ENCODE peak calls at places on chromosomes 1 and 21, in eight cellular contexts. V is cardiac muscle cell; O is brain microvascular endothelial cell; A is naive thymus-derived CD4-positive, alpha-beta T cell; Z is aorta; Y is tibial nerve; N is CD8-positive, alpha-beta T cell; U is epithelial cell of prostate. I is an unnamed sample.
A peak's percentile ranks its signal among the peaks of the same experiment; 100 is the strongest.

GRCh38 chr1:169105434-169106094 is 926 bp upstream of the ATP1B1 start:
- DNase-seq in A (no peak), Y (no peak), O (no peak), V (no peak), N (peak; percentile 27), Z (peak; percentile 82), U (no peak), I (peak; percentile 83)

GRCh38 chr1:197683895-197684553 is 91.3 kb downstream of the DENND1B start:
- DNase-seq in Z (no peak), O (no peak), U (no peak), Y (no peak), N (no peak), V (no peak), A (no peak), I (no peak)

GRCh38 chr1:39969531-39970270 is 14.8 kb downstream of the MFSD2A start:
- DNase-seq in Z (no peak), O (no peak), Y (no peak), A (no peak), V (no peak), N (no peak), U (no peak), I (no peak)

GRCh38 chr1:153490272-153491051 is 30.0 kb upstream of the S100A7 start:
- DNase-seq in U (peak; percentile 92), A (peak; percentile 41), O (peak; percentile 83), Z (peak; percentile 87), Y (peak; percentile 92), V (peak; percentile 94), N (no peak), I (no peak)

GRCh38 chr1:20753589-20753988 is 21.1 kb upstream of the SH2D5 start:
- DNase-seq in Y (no peak), U (no peak), A (no peak), N (no peak), V (no peak), O (no peak), Z (no peak), I (no peak)

GRCh38 chr1:31306278-31306677 is 9.4 kb downstream of the ZCCHC17 start:
- DNase-seq in A (no peak), N (no peak), V (peak; percentile 90), O (peak; percentile 90), U (peak; percentile 53), Y (no peak), Z (no peak), I (no peak)

GRCh38 chr1:228552596-228553176 is 65.5 kb downstream of the RNF187 start:
- DNase-seq in U (no peak), A (no peak), Z (no peak), Y (no peak), O (no peak), V (no peak), N (no peak), I (no peak)

GRCh38 chr1:227532019-227532619 is 31.2 kb upstream of the ZNF678 start:
- DNase-seq in U (no peak), N (no peak), Y (no peak), A (no peak), Z (peak; percentile 43), V (no peak), O (no peak), I (no peak)

GRCh38 chr1:67041836-67042503 is 12.0 kb downstream of the SLC35D1 start:
- DNase-seq in Y (no peak), O (no peak), A (no peak), V (no peak), Z (no peak), U (no peak), N (no peak), I (no peak)

GRCh38 chr1:232769718-232770117 is 35.5 kb upstream of the MAP10 start:
- DNase-seq in U (no peak), Z (no peak), Y (no peak), A (no peak), O (no peak), V (no peak), N (no peak), I (no peak)

GRCh38 chr1:163928080-163928479 is 606.3 kb downstream of the NUF2 start:
- DNase-seq in N (no peak), O (no peak), U (no peak), Z (no peak), A (no peak), V (no peak), Y (no peak), I (no peak)

GRCh38 chr1:186420923-186421322 is 40.0 kb downstream of the PDC start:
- DNase-seq in O (no peak), U (no peak), A (no peak), Z (no peak), Y (no peak), N (no peak), V (no peak), I (no peak)

GRCh38 chr1:186420311-186420710 is 40.6 kb downstream of the PDC start:
- DNase-seq in V (no peak), O (no peak), Y (no peak), Z (no peak), N (no peak), U (no peak), A (no peak), I (no peak)

GRCh38 chr1:186421446-186421845 is 39.5 kb downstream of the PDC start:
- DNase-seq in N (no peak), Y (no peak), V (no peak), A (no peak), Z (no peak), O (no peak), U (no peak), I (no peak)

GRCh38 chr1:186426118-186426517 is 34.8 kb downstream of the PDC start:
- DNase-seq in O (no peak), Y (no peak), U (no peak), N (no peak), A (no peak), Z (no peak), V (no peak), I (no peak)

GRCh38 chr1:186424539-186424938 is 36.4 kb downstream of the PDC start:
- DNase-seq in Z (no peak), V (peak; percentile 72), Y (no peak), N (no peak), A (no peak), O (peak; percentile 48), U (no peak), I (no peak)
- H3K27ac ChIP-seq in Z (no peak overlapping the region), V (no peak overlapping the region), Y (no peak overlapping the region), N (no peak overlapping the region), A (no peak overlapping the region), O (no peak overlapping the region), U (no peak overlapping the region), I (no peak overlapping the region)

GRCh38 chr21:42685954-42686500 is 32.6 kb downstream of the PDE9A start:
- DNase-seq in V (no peak), A (no peak), Y (no peak), U (no peak), O (no peak), N (no peak), Z (no peak), I (no peak)

GRCh38 chr21:42682661-42683060 is 29.2 kb downstream of the PDE9A start:
- DNase-seq in O (no peak), Y (no peak), U (no peak), N (no peak), V (no peak), Z (no peak), A (no peak), I (no peak)

GRCh38 chr21:42683371-42684108 is 30.1 kb downstream of the PDE9A start:
- DNase-seq in N (peak; percentile 62), O (no peak), Y (no peak), Z (no peak), V (no peak), A (no peak), U (no peak), I (no peak)

GRCh38 chr21:42684109-42684916 is 30.9 kb downstream of the PDE9A start:
- DNase-seq in N (peak; percentile 67), A (peak; percentile 68), Y (no peak), Z (no peak), U (no peak), V (no peak), O (no peak), I (no peak)

DNA sequence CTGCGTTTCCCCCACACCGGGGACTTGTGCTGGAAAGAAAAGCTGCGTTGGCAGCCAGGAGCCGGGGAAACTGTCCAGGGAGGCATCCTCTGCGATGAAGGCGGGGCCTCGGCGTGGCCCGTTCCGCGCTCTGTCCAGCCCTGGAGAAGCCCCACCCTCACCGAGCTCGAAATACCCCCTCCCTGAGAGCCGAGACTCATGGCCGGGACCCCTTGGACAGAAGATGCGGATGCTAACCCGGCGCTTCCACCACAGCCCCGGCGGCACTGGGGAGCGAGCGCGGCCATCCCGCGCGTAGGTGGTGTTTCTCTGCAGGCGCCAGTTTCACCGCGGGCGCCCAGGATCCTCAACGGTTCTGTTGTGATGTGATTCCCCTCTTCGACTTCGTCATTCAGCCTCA is 31.6 kb downstream of the PDE9A start:
- DNase-seq in U (no peak), N (peak; percentile 34), Z (no peak), Y (no peak), O (no peak), V (no peak), A (no peak), I (no peak)
- H3K27ac ChIP-seq in U (no peak overlapping the region), N (peak overlapping the region; percentile 12), Z (no peak overlapping the region), Y (no peak overlapping the region), O (no peak overlapping the region), V (no peak overlapping the region), A (peak overlapping the region; percentile 53), I (no peak overlapping the region)

GRCh38 chr1:246069581-246069980 is 437.5 kb downstream of the SMYD3 start:
- DNase-seq in Z (no peak), O (no peak), A (no peak), U (no peak), N (no peak), Y (no peak), V (no peak), I (no peak)
- H3K27ac ChIP-seq in Z (no peak overlapping the region), O (no peak overlapping the region), A (no peak overlapping the region), U (no peak overlapping the region), N (no peak overlapping the region), Y (no peak overlapping the region), V (no peak overlapping the region), I (no peak overlapping the region)

GRCh38 chr21:34822209-34822608 is 153.4 kb downstream of the CLIC6 start:
- DNase-seq in V (no peak), Y (no peak), Z (no peak), A (no peak), O (no peak), U (no peak), N (no peak), I (no peak)
- H3K27ac ChIP-seq in V (no peak overlapping the region), Y (no peak overlapping the region), Z (no peak overlapping the region), A (no peak overlapping the region), O (peak overlapping the region; percentile 67), U (no peak overlapping the region), N (no peak overlapping the region), I (no peak overlapping the region)

GRCh38 chr1:9084883-9085282 is 15.4 kb upstream of the SLC2A5 start:
- DNase-seq in A (no peak), V (peak; percentile 37), N (no peak), O (peak; percentile 9), U (no peak), Y (no peak), Z (peak; percentile 89), I (no peak)
- H3K27ac ChIP-seq in A (no peak overlapping the region), V (no peak overlapping the region), N (no peak overlapping the region), O (no peak overlapping the region), U (peak overlapping the region; percentile 19), Y (no peak overlapping the region), Z (no peak overlapping the region), I (no peak overlapping the region)